ENCODE peak calls at places on chromosome 2, in four cellular contexts. C is stomach, S is lower lobe of right lung, M is heart left ventricle. Q is an unnamed sample.

GRCh38 chr2:26246818-26247217 is 2.1 kb downstream of the HADHB start:
- DNase-seq in C (no peak), S (no peak), M (no peak), Q (no peak)

GRCh38 chr2:216031960-216032689 is 18.8 kb upstream of the MREG start:
- DNase-seq in C (no peak), S (no peak), M (no peak), Q (no peak)

GRCh38 chr2:11488809-11489208 is 22.8 kb upstream of the E2F6 start:
- DNase-seq in C (no peak), S (no peak), M (no peak), Q (no peak)

GRCh38 chr2:184455616-184456015 is 142.7 kb upstream of the ZNF804A start:
- DNase-seq in C (no peak), S (no peak), M (no peak), Q (no peak)

GRCh38 chr2:51981813-51982212 is 949.9 kb upstream of the NRXN1 start:
- DNase-seq in C (no peak), S (no peak), M (no peak), Q (no peak)

GRCh38 chr2:215137741-215138340 is 585 bp downstream of the ABCA12 start:
- DNase-seq in C (no peak), S (no peak), M (no peak), Q (no peak)

GRCh38 chr2:46268196-46268595 is 29.0 kb upstream of the EPAS1 start:
- DNase-seq in C (no peak), S (no peak), M (no peak), Q (no peak)

GRCh38 chr2:85287721-85288120 is 40.1 kb downstream of the TGOLN2 start:
- DNase-seq in C (no peak), S (no peak), M (no peak), Q (no peak)

GRCh38 chr2:38603402-38604265 is 906 bp upstream of the HNRNPLL start:
- DNase-seq in C (peak), S (peak), M (peak), Q (peak)

GRCh38 chr2:230866704-230867561 is 2.2 kb downstream of the ITM2C start:
- DNase-seq in C (peak), S (no peak), M (no peak), Q (peak)

GRCh38 chr2:117359266-117359970 is 455.1 kb upstream of the DDX18 start:
- DNase-seq in C (no peak), S (no peak), M (no peak), Q (no peak)

GRCh38 chr2:26298638-26299393 is 47.1 kb upstream of the SELENOI start:
- DNase-seq in C (peak), S (peak), M (no peak), Q (peak)

GRCh38 chr2:196445991-196446390 is 193.5 kb upstream of the CCDC150 start:
- DNase-seq in C (no peak), S (no peak), M (no peak), Q (no peak)

GRCh38 chr2:127453392-127454171 is 35.4 kb downstream of the PROC start:
- DNase-seq in C (no peak), S (no peak), M (no peak), Q (no peak)
- TF ChIP-seq CTCF in C (no peak), S (no peak), M (no peak), Q (no peak)

GRCh38 chr2:30862054-30862651 is 54.9 kb upstream of the CAPN13 start:
- DNase-seq in C (peak), S (peak), M (no peak), Q (no peak)
- TF ChIP-seq CTCF in C (peak), S (peak), M (peak), Q (no peak)

GRCh38 chr2:240437861-240438809 is 2.7 kb downstream of the GPC1 start:
- DNase-seq in C (peak), S (peak), M (peak), Q (peak)
- TF ChIP-seq CTCF in C (peak), S (peak), M (peak), Q (peak)

GRCh38 chr2:109171444-109172334 is 42.7 kb downstream of the SH3RF3 start:
- DNase-seq in C (peak), S (no peak), M (peak), Q (peak)
- TF ChIP-seq CTCF in C (no peak), S (peak), M (no peak), Q (peak)

GRCh38 chr2:20108655-20109396 is 57.4 kb upstream of the LAPTM4A start:
- DNase-seq in C (no peak), S (no peak), M (no peak), Q (no peak)

GRCh38 chr2:20104900-20105545 is 53.6 kb upstream of the LAPTM4A start:
- DNase-seq in C (peak), S (no peak), M (no peak), Q (no peak)

GRCh38 chr2:20103514-20103913 is 52.1 kb upstream of the LAPTM4A start:
- DNase-seq in C (no peak), S (no peak), M (no peak), Q (no peak)

GRCh38 chr2:20107776-20108175 is 56.3 kb upstream of the LAPTM4A start:
- DNase-seq in C (no peak), S (no peak), M (no peak), Q (no peak)

GRCh38 chr2:20106746-20107145 is 55.3 kb upstream of the LAPTM4A start:
- DNase-seq in C (no peak), S (peak), M (peak), Q (no peak)
- TF ChIP-seq CTCF in C (peak), S (peak), M (peak), Q (no peak)

GRCh38 chr2:114534728-114535084 is 92.3 kb downstream of the DPP10 start:
- DNase-seq in C (no peak), S (no peak), M (no peak), Q (no peak)
- TF ChIP-seq CTCF in C (no peak), S (no peak), M (no peak), Q (no peak)

DNA sequence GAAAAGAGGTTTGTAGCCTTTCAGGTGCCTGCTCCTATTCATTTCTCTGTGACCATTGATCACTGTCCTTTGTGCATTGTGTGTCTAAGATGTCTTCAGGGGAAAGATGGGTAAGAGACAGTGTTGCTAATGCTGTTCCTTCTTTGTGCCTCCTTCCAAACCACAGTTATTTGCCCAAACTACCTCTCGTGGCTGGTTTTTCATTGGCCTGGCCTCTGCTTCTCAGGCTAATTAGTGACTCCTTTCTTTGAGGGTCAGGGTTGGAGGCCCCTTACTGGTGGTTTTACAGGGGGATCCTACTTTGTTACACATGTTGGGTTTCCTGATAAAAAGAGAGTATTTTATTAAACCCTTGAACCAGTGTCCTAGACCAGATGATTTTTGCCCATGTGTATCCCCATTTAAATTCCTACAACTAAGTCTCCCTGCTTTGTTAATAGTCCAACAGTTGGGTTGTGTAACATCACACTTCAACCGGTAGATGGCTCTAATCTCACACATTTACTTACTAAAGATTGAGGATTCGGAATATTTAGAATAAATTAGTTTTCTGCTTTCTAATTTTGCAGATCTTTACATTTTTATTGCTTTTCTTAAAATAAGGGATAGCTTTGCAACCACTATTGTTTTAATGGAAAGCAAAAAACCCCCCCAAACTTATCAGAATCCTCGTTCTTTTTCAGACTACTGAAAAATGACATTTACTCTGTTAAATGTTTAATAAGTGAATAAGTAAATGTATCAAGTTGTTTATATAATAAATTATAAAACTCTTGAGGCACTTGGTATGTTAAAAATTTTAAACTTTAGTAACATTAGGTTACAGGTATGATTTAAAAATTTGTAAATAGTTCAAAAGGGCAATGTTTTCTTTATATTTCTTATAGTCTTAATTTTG is 2.4 kb downstream of the MARS2 start:
- DNase-seq in C (no peak), S (no peak), M (no peak), Q (no peak)
- TF ChIP-seq CTCF in C (peak), S (peak), M (peak), Q (peak)

DNA sequence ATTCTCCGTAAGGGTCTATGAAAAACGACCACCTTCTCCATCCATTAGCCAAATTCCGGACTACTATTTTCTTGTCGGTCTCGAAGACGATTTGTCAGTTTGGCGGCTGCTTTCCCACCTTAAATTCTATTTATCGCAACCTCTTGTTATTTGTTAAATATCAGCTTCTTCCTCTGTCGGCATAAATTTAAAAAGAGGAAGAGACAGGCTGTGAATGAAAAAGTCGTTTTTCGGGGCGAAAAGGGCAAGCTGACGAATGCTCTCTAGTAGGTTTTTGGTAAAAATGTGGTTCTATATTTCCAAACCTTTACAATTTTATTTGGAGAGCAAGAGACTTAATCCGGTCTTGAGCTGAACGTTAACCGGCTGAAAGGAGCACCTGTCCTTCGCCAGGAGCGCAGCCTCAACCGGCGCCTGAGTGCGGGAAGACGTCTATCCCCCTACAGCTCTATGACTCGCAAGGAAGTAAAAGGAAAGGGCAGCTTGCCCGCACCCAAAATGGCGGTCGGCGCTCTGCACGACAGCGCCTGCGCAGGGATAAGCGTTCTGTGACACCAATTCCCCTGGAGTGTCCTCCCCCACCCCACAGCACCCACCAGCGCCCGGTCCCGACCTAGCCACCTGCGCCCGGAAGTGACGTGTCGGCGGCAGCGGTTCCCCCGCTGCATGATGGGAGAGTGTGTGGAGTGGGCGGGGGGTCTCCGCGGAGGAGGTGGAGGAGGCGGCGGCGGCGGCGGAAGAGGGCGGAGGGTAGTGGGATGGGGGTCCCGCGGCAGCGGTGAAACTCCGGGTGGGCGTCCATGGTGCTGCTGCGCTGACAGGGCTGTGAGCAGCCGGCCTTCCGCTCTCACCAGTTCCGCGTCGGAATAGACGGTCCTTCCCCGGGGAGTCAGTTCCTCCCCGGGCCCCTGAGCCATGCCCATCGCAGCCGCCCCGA is at the start of gene AFTPH:
- DNase-seq in C (peak), S (peak), M (peak), Q (peak)
- TF ChIP-seq CTCF in C (no peak), S (no peak), M (no peak), Q (no peak)

Q was measured in ovary.